ENCODE peak calls at places on chromosomes 7 and 10, in ten cellular contexts. H is HCT116, L is esophagus squamous epithelium, D is iPS DF 6.9, M is hepatocyte, O is kidney, W is ovary, E is neural progenitor cell, U is PC-3, Z is lower lobe of right lung. V is an unnamed sample. For H3K36me3, the result is how much of the 10 kb centered on the place peaks cover.

GRCh38 chr10:5858811-5859210 is 30.9 kb downstream of the ANKRD16 start:
- DNase-seq in H (no peak), L (no peak), D (no peak), M (no peak), O (no peak), W (no peak), E (no peak), U (no peak), Z (no peak), V (no peak)

GRCh38 chr10:124722812-124723783 is 21.1 kb downstream of the FAM53B start:
- DNase-seq in H (no peak), L (no peak), D (no peak), M (no peak), O (peak), W (peak), E (no peak), U (no peak), Z (peak), V (no peak)

GRCh38 chr7:47520408-47520807 is 61.5 kb downstream of the TNS3 start:
- DNase-seq in H (no peak), L (no peak), D (no peak), M (no peak), O (peak), W (peak), E (no peak), U (no peak), Z (no peak), V (no peak)

GRCh38 chr7:151114151-151115090 is 28.1 kb downstream of the AGAP3 start:
- DNase-seq in H (no peak), L (no peak), D (no peak), M (peak), O (no peak), W (no peak), E (peak), U (peak), Z (peak), V (no peak)

GRCh38 chr10:35595106-35595505 is 10.0 kb upstream of the GJD4 start:
- DNase-seq in H (no peak), L (no peak), D (no peak), M (no peak), O (no peak), W (no peak), E (no peak), U (no peak), Z (no peak), V (no peak)

GRCh38 chr7:44638611-44639557 is 32.5 kb downstream of the OGDH start:
- DNase-seq in H (peak), L (no peak), D (no peak), M (peak), O (peak), W (peak), E (no peak), U (peak), Z (peak), V (peak)

GRCh38 chr7:7731732-7732131 is 13.3 kb upstream of the RPA3 start:
- DNase-seq in H (no peak), L (no peak), D (no peak), M (no peak), O (no peak), W (no peak), E (no peak), U (peak), Z (no peak), V (no peak)

GRCh38 chr7:34128762-34129161 is 223.4 kb downstream of the BMPER start:
- DNase-seq in H (no peak), L (no peak), D (no peak), M (no peak), O (no peak), W (no peak), E (no peak), U (peak), Z (no peak), V (no peak)

GRCh38 chr10:100307716-100308115 is 21.2 kb upstream of the BLOC1S2 start:
- DNase-seq in H (no peak), L (no peak), D (no peak), M (no peak), O (no peak), W (no peak), E (no peak), U (peak), Z (no peak), V (no peak)

GRCh38 chr7:42237891-42238531 is 1.0 kb upstream of the GLI3 start:
- DNase-seq in H (no peak), L (no peak), D (no peak), M (peak), O (peak), W (peak), E (peak), U (no peak), Z (peak), V (no peak)

GRCh38 chr10:111004016-111004415 is 72.8 kb upstream of the ADRA2A start:
- DNase-seq in H (no peak), L (no peak), D (no peak), M (no peak), O (no peak), W (no peak), E (no peak), U (no peak), Z (no peak), V (no peak)

GRCh38 chr10:80351220-80351619 is 5.3 kb downstream of the DYDC1 start:
- DNase-seq in H (no peak), L (no peak), D (no peak), M (no peak), O (no peak), W (no peak), E (no peak), U (no peak), Z (no peak), V (no peak)

GRCh38 chr7:70595741-70596574 is 536.0 kb upstream of the GALNT17 start:
- DNase-seq in H (no peak), L (no peak), D (no peak), M (peak), O (peak), W (no peak), E (peak), U (no peak), Z (peak), V (no peak)

GRCh38 chr7:24158976-24159375 is 125.0 kb upstream of the NPY start:
- DNase-seq in H (no peak), L (no peak), D (no peak), M (no peak), O (no peak), W (no peak), E (peak), U (no peak), Z (no peak), V (no peak)

GRCh38 chr7:27124096-27124978 is 6.2 kb downstream of the HOXA4 start:
- DNase-seq in H (peak), L (no peak), D (no peak), M (no peak), O (peak), W (no peak), E (no peak), U (no peak), Z (no peak), V (no peak)

GRCh38 chr7:142899661-142900060 is 14.1 kb upstream of the TRPV6 start:
- DNase-seq in H (no peak), L (no peak), D (no peak), M (no peak), O (no peak), W (no peak), E (peak), U (no peak), Z (no peak), V (no peak)

GRCh38 chr7:47103498-47104205 is 478.3 kb downstream of the TNS3 start:
- DNase-seq in H (no peak), L (no peak), D (no peak), M (no peak), O (no peak), W (no peak), E (no peak), U (no peak), Z (no peak), V (no peak)

GRCh38 chr10:91908358-91909177 is 718 bp downstream of the FGFBP3 start:
- DNase-seq in H (peak), L (peak), D (no peak), M (peak), O (peak), W (peak), E (peak), U (peak), Z (peak), V (peak)

DNA sequence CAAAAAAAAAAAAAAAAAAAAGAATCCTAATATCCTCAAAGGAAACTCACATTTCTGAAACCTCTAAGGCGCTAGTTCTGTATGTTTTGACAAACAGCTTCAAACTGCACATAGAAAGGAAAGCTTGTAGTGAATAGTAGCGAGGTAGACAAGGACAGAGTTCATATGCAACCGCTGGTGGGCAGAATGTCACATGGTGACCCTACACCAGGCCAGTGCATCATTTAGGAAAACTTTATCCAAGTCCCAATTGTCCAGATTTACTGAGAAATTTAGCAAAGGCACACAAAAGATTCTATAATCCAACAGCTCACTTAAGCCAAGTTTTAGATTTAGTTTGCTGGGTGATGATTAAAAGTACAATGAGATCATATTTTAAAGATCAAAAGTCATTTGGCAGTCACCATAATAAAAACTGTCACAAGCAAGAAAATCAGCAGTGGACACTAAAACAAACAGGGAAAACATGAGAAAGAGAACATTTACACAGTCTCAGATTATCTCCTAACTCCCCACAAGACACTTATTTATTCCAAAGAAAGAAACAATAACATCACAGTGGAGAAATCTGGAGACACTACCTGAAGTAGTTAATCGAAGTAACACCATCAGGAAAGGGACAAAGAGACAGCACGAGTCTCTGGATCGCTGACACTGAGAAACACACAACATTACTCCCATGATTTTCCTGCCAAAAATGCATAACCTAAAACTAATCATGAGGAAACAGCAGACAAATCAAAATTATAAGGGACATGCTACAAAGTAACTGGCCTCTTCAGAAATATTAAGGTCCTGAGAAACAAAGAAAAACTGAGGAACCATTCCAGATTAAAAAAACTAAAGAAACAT is 20.2 kb downstream of the FAM204A start:
- DNase-seq in H (no peak), L (no peak), D (no peak), M (no peak), O (no peak), W (no peak), E (no peak), U (no peak), Z (no peak), V (no peak)
- H3K36me3 ChIP-seq in H (under half), L (under half), D (under half), M (under half), O (under half), W (under half), E (under half), U (under half), Z (half or more), V (under half)

GRCh38 chr7:158754746-158755444 is 50.3 kb upstream of the NCAPG2 start:
- DNase-seq in H (no peak), L (no peak), D (no peak), M (no peak), O (no peak), W (no peak), E (no peak), U (peak), Z (no peak), V (no peak)
- H3K36me3 ChIP-seq in H (under half), L (under half), D (under half), M (under half), O (under half), W (under half), E (under half), U (under half), Z (half or more), V (under half)

GRCh38 chr7:87380905-87381304 is 35.4 kb downstream of the CROT start:
- DNase-seq in H (no peak), L (no peak), D (no peak), M (no peak), O (no peak), W (no peak), E (no peak), U (no peak), Z (no peak), V (no peak)
- H3K36me3 ChIP-seq in H (under half), L (under half), D (under half), M (under half), O (under half), W (under half), E (under half), U (under half), Z (under half), V (under half)

GRCh38 chr7:113314594-113314993 is 196.2 kb upstream of the SMIM30 start:
- DNase-seq in H (no peak), L (no peak), D (no peak), M (no peak), O (no peak), W (no peak), E (no peak), U (no peak), Z (no peak), V (no peak)
- H3K36me3 ChIP-seq in H (under half), L (under half), D (under half), M (under half), O (under half), W (under half), E (under half), U (under half), Z (under half), V (under half)

GRCh38 chr10:67936416-67936815 is 52.0 kb downstream of the SIRT1 start:
- DNase-seq in H (no peak), L (no peak), D (no peak), M (no peak), O (no peak), W (no peak), E (no peak), U (no peak), Z (no peak), V (no peak)

GRCh38 chr10:67933199-67933598 is 48.7 kb downstream of the SIRT1 start:
- DNase-seq in H (no peak), L (no peak), D (no peak), M (no peak), O (no peak), W (no peak), E (no peak), U (no peak), Z (no peak), V (no peak)

GRCh38 chr10:67935223-67935622 is 50.8 kb downstream of the SIRT1 start:
- DNase-seq in H (no peak), L (no peak), D (no peak), M (no peak), O (no peak), W (no peak), E (no peak), U (no peak), Z (no peak), V (no peak)

DNA sequence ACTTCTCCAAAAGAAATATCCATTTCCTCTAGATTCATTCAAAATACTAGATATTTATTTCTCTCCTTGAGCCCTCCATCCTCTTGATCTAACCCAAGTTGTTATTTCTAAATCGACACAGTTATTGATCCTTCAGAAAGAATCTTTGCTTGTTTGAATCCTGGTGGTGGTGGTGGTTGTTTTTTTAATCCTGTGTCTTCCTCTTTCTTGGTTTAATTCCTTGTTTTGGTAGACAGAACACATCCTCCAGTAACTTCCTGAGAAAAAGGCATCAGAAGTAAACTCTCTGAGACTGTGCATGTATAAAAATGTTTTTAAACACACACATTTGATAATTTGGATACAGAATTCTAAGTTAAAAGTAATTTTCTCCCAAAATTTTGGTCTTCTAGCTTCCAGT is 49.9 kb downstream of the SIRT1 start:
- DNase-seq in H (no peak), L (no peak), D (no peak), M (no peak), O (no peak), W (no peak), E (no peak), U (no peak), Z (no peak), V (no peak)
- H3K36me3 ChIP-seq in H (under half), L (under half), D (under half), M (under half), O (under half), W (under half), E (under half), U (half or more), Z (half or more), V (under half)

DNA sequence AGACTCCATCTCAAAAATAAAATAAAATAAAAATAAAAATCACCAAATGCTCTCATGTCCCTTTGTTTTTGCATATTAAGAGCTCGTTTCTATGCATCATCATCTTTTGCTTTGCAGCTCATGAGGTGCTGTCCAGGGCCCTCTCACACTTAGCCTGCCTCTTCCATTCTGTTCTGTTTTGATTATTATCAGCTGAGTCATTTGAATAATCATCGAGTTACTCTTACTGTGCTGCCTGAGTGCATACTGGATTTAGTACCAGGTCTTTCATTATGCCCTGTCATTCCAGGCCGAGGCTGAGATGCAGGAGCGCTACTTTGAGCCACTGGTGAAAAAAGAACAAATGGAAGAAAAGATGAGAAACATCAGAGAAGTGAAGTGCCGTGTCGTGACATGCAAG is 33.0 kb downstream of the UCMA start:
- DNase-seq in H (no peak), L (no peak), D (no peak), M (no peak), O (no peak), W (no peak), E (no peak), U (peak), Z (no peak), V (no peak)
- H3K36me3 ChIP-seq in H (half or more), L (under half), D (under half), M (under half), O (under half), W (under half), E (under half), U (under half), Z (under half), V (under half)

GRCh38 chr7:890868-891267 is 14.5 kb downstream of the GET4 start:
- DNase-seq in H (no peak), L (no peak), D (no peak), M (no peak), O (peak), W (no peak), E (no peak), U (no peak), Z (no peak), V (no peak)
- H3K36me3 ChIP-seq in H (under half), L (half or more), D (half or more), M (under half), O (under half), W (under half), E (under half), U (under half), Z (half or more), V (under half)

DNA sequence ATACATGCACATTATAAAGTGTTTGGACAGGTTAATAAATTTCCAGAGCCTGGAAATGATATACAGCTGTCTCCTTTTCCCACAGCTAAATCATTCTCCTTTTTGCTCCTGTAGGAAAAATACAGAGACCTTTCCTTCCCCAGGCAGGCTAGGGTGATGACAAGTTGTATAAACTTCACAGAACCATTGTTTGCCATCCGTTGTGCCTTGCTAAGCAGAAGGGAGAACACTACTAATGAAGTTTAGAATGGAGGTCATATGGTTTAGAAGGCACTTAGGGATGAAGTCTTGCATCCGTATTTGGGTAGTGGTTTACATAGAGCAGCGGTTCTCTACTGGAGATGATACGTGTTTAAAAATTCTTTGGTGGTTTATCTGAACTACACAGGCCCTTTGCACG is 46.0 kb downstream of the NAMPT start:
- DNase-seq in H (no peak), L (no peak), D (no peak), M (no peak), O (no peak), W (no peak), E (no peak), U (peak), Z (no peak), V (no peak)
- H3K36me3 ChIP-seq in H (under half), L (under half), D (under half), M (under half), O (under half), W (under half), E (under half), U (under half), Z (under half), V (under half)

GRCh38 chr10:79172881-79173280 is 104.1 kb downstream of the ZMIZ1 start:
- DNase-seq in H (no peak), L (no peak), D (no peak), M (no peak), O (no peak), W (peak), E (no peak), U (no peak), Z (no peak), V (no peak)

GRCh38 chr10:79168231-79168630 is 99.5 kb downstream of the ZMIZ1 start:
- DNase-seq in H (no peak), L (no peak), D (no peak), M (no peak), O (no peak), W (no peak), E (no peak), U (no peak), Z (no peak), V (no peak)

GRCh38 chr10:79171504-79171903 is 102.7 kb downstream of the ZMIZ1 start:
- DNase-seq in H (no peak), L (no peak), D (no peak), M (no peak), O (no peak), W (no peak), E (no peak), U (no peak), Z (no peak), V (no peak)

GRCh38 chr10:79167537-79167936 is 98.8 kb downstream of the ZMIZ1 start:
- DNase-seq in H (no peak), L (no peak), D (no peak), M (no peak), O (no peak), W (no peak), E (no peak), U (no peak), Z (no peak), V (no peak)

DNA sequence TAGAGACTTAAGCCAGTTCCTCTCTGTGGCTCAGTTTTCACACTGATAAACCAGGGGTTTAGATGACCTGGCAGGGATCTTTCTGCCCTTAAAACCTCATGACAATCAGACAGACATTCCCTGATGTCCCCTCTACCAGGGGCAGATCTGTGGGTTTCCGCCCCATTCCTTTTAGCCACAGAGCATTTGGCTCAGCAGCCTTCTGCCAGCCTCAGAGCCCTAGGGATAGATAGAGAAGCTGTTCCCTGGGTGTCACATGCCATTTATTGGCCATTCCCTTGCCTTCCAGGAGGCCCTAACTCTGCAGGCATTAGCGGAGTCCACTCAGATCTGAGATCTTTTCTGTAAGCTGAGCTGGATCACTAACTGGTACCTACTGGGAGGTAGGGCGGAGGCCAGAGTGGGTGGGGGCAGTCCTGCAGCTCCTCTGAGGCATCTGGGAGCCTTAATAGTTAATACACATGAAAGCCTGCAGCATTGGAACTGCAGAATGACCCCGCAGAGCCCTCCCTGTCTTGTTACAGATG is 101.5 kb downstream of the ZMIZ1 start:
- DNase-seq in H (no peak), L (no peak), D (no peak), M (no peak), O (no peak), W (no peak), E (no peak), U (no peak), Z (no peak), V (no peak)
- H3K36me3 ChIP-seq in H (under half), L (under half), D (under half), M (under half), O (under half), W (under half), E (under half), U (under half), Z (half or more), V (under half)

GRCh38 chr7:154960063-154960790 is 42.7 kb downstream of the PAXIP1 start:
- DNase-seq in H (no peak), L (no peak), D (no peak), M (no peak), O (no peak), W (no peak), E (no peak), U (no peak), Z (no peak), V (peak)
- H3K36me3 ChIP-seq in H (half or more), L (under half), D (under half), M (under half), O (under half), W (under half), E (under half), U (under half), Z (half or more), V (under half)